ENCODE peak calls at places on chromosomes 1 and 21, in eight cellular contexts. I is left ventricle myocardium inferior; T is CD8-positive, alpha-beta memory T cell; E is GM23248; X is lung; Q is NT2/D1; U is HAP-1; O is GM12878. F is an unnamed sample.

GRCh38 chr1:1283821-1284220 is 3.6 kb downstream of the SCNN1D start:
- DNase-seq in I (no peak), T (no peak), E (peak; percentile 70), X (no peak), Q (no peak), U (no peak), O (peak; percentile 94), F (no peak)

GRCh38 chr1:184051138-184051484 is 419 bp upstream of the TSEN15 start:
- DNase-seq in I (no peak), T (no peak), E (peak; percentile 42), X (no peak), Q (no peak), U (no peak), O (no peak), F (no peak)

GRCh38 chr1:224381880-224382548 is 25.3 kb downstream of the CNIH4 start:
- DNase-seq in I (no peak), T (no peak), E (no peak), X (no peak), Q (no peak), U (no peak), O (no peak), F (no peak)

GRCh38 chr1:245260116-245260882 is 105.5 kb downstream of the KIF26B start:
- DNase-seq in I (no peak), T (no peak), E (no peak), X (no peak), Q (no peak), U (no peak), O (no peak), F (no peak)

GRCh38 chr21:44423941-44424607 is 31.2 kb upstream of the LRRC3 start:
- DNase-seq in I (peak; percentile 1), T (no peak), E (no peak), X (no peak), Q (no peak), U (no peak), O (no peak), F (no peak)

GRCh38 chr1:225299624-225300023 is 128.2 kb downstream of the LBR start:
- DNase-seq in I (no peak), T (no peak), E (peak; percentile 29), X (no peak), Q (no peak), U (no peak), O (no peak), F (no peak)

GRCh38 chr21:43361493-43362296 is 65.2 kb downstream of the SIK1 start:
- DNase-seq in I (peak; percentile 72), T (peak; percentile 33), E (peak; percentile 75), X (no peak), Q (no peak), U (no peak), O (peak; percentile 73), F (peak; percentile 62)

GRCh38 chr1:246302671-246303317 is 204.3 kb downstream of the SMYD3 start:
- DNase-seq in I (no peak), T (no peak), E (peak; percentile 56), X (no peak), Q (no peak), U (no peak), O (no peak), F (no peak)

GRCh38 chr1:203378529-203379271 is 27.8 kb upstream of the FMOD start:
- DNase-seq in I (no peak), T (no peak), E (no peak), X (no peak), Q (no peak), U (no peak), O (no peak), F (peak; percentile 77)

GRCh38 chr1:239914827-239915231 is 176.9 kb upstream of the FMN2 start:
- DNase-seq in I (no peak), T (no peak), E (peak; percentile 94), X (no peak), Q (no peak), U (no peak), O (no peak), F (no peak)

GRCh38 chr1:41613646-41614592 is 129.4 kb upstream of the EDN2 start:
- DNase-seq in I (no peak), T (no peak), E (peak; percentile 75), X (no peak), Q (no peak), U (no peak), O (no peak), F (no peak)

GRCh38 chr1:61190476-61191067 is 108.2 kb downstream of the NFIA start:
- DNase-seq in I (no peak), T (no peak), E (no peak), X (no peak), Q (no peak), U (no peak), O (no peak), F (no peak)

GRCh38 chr1:160205974-160206369 is 788 bp downstream of the PEA15 start:
- DNase-seq in I (peak; percentile 33), T (peak; percentile 38), E (peak; percentile 82), X (no peak), Q (no peak), U (no peak), O (no peak), F (no peak)

GRCh38 chr1:207335695-207336363 is 14.4 kb downstream of the CD55 start:
- DNase-seq in I (no peak), T (no peak), E (peak; percentile 64), X (no peak), Q (no peak), U (no peak), O (peak; percentile 91), F (peak; percentile 34)

GRCh38 chr1:51518033-51518729 is 885 bp downstream of the EPS15 start:
- DNase-seq in I (peak; percentile 33), T (peak; percentile 60), E (peak; percentile 61), X (peak; percentile 54), Q (peak; percentile 30), U (peak; percentile 61), O (peak; percentile 61), F (peak; percentile 33)

GRCh38 chr1:62333431-62333830 is 14.2 kb upstream of the KANK4 start:
- DNase-seq in I (no peak), T (no peak), E (peak; percentile 80), X (no peak), Q (no peak), U (no peak), O (no peak), F (no peak)

GRCh38 chr1:59814901-59815825 is at the start of gene HOOK1:
- DNase-seq in I (no peak), T (no peak), E (no peak), X (no peak), Q (peak; percentile 6), U (no peak), O (no peak), F (peak; percentile 25)

GRCh38 chr1:67597336-67597735 is 87.7 kb upstream of the GADD45A start:
- DNase-seq in I (no peak), T (no peak), E (no peak), X (no peak), Q (no peak), U (no peak), O (no peak), F (no peak)

GRCh38 chr1:17696417-17697301 is 58.5 kb upstream of the ACTL8 start:
- DNase-seq in I (no peak), T (no peak), E (peak; percentile 67), X (no peak), Q (peak; percentile 55), U (no peak), O (no peak), F (peak; percentile 73)

DNA sequence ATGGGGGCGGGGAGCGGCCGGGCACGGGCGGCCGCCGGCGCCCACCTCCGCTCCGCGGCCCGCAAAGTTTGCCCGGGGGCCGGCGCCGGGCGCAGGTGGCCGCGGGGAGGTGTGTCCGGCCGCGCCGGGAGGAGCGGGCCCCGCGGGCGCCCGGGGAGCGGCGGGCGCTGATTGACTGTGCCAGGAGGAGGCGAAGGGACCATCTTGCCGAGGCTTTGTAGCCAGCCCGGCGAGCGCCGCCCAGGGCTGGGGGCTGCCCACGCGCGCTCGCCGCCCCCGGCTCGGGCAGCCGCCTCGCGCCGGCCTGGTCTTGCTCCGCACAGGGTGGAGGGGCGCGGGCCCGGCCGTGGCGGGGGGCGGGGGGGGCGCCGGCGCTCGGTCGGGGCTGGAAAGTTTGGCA is 432 bp downstream of the EPHB2 start:
- DNase-seq in I (no peak), T (no peak), E (peak; percentile 44), X (no peak), Q (no peak), U (no peak), O (no peak), F (peak; percentile 42)
- H3K4me3 ChIP-seq in I (peak overlapping the region; percentile 66), T (no peak overlapping the region), E (peak overlapping the region; percentile 60), X (no peak overlapping the region), Q (peak overlapping the region; percentile 42), U (peak overlapping the region; percentile 30), O (no peak overlapping the region), F (peak overlapping the region; percentile 82)

DNA sequence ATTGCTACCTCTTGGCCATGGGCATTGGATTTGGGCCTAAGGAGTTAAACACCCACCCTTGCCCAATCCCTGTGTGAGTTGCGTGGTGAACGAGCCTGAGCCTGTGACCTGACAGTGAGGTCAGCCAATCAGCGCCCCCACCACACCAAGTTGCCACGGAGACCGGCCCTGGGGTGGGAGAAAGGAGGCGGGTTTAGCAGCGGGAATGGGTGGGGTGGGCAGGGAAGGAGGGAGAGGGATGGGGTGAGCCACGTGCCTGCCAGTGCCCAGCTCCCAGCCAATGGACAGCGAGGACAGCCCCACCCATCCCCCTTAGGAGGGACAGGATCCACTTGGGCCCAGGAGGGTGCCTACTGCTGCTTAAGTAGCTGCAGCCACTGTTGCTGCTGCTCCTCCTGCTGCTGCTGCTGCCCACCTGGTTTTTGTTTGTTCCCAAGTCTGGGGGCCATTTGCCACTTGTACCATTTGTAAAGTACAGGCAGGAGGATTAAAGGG is 9.5 kb downstream of the ZBTB7B start:
- DNase-seq in I (peak; percentile 69), T (no peak), E (peak; percentile 55), X (peak; percentile 80), Q (peak; percentile 89), U (peak; percentile 41), O (no peak), F (peak; percentile 69)
- H3K4me1 ChIP-seq in I (peaks cover 74% of the 10 kb centered on the region), T (peaks cover 90% of the 10 kb centered on the region), E (peaks cover 4% of the 10 kb centered on the region), X (peaks cover 5% of the 10 kb centered on the region), Q (peaks cover 35% of the 10 kb centered on the region), U (peaks cover 9% of the 10 kb centered on the region), O (peaks cover 41% of the 10 kb centered on the region), F (no peaks in the 10 kb centered on the region)

DNA sequence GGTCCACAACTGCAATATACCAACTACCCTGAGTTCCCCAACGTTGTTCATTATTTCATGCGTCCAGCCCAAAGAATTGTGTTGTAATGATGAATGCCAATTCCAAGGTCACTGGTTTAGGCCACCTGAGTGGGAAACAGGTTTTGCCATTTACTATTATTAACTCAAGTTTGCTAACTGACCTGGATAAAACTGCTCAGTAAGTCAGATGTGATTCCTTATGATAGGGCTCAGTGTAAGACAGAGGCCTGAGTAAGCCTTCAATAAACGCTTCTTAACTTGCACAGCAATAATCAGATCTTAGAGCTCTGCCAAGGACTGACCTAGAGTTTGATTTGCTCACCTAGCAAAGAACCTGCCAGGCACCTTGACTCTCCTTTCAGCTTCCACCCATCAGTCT is 10.0 kb downstream of the PUM1 start:
- DNase-seq in I (no peak), T (no peak), E (no peak), X (no peak), Q (no peak), U (no peak), O (no peak), F (no peak)
- H3K36me3 ChIP-seq in I (peaks cover 36% of the 10 kb centered on the region), T (peaks cover 22% of the 10 kb centered on the region), E (peaks cover 36% of the 10 kb centered on the region), X (no peaks in the 10 kb centered on the region), Q (peaks cover 82% of the 10 kb centered on the region), U (peaks cover 67% of the 10 kb centered on the region), O (peaks cover 24% of the 10 kb centered on the region), F (peaks cover 25% of the 10 kb centered on the region)

DNA sequence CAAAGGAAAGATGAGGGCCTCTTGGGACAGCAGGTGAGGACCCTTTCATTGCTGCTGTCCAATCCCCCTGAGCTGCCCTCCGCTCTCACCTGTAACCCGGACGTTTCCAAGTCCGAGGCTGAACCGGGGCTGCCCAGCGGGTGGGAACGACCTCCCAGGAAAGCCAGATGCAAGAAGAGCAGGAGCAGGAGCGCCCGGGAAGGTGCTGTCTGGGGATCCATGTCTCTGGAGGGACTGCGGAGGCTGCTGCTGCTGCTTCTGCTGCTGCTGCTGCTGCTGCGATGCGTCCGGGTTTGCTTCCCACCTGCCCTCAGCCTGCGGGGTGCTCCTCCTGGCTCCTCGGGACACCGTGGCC is at the start of gene NPPB:
- DNase-seq in I (no peak), T (no peak), E (no peak), X (no peak), Q (no peak), U (no peak), O (no peak), F (no peak)
- H3K4me3 ChIP-seq in I (peak within 1 kb of the TSS; percentile 3), T (no peak within 1 kb of the TSS), E (no peak within 1 kb of the TSS), X (no peak within 1 kb of the TSS), Q (peak within 1 kb of the TSS; percentile 11), U (no peak within 1 kb of the TSS), O (no peak within 1 kb of the TSS), F (peak within 1 kb of the TSS; percentile 2)